ENCODE peak calls at places on chromosome 22, in four cellular contexts. One of them, this sample, is unnamed.
A peak's percentile ranks its signal among the peaks of the same experiment; 100 is the strongest.

GRCh38 chr22:39938509-39938908 is 21.7 kb upstream of the TMA7B start:
- DNase-seq in CD8-positive, alpha-beta memory T cell: no peak
- DNase-seq in breast epithelium: no peak
- DNase-seq in SK-N-SH: no peak
- DNase-seq in this sample: no peak

GRCh38 chr22:38428714-38429113 is 26.3 kb downstream of the KCNJ4 start:
- DNase-seq in SK-N-SH: no peak
- DNase-seq in CD8-positive, alpha-beta memory T cell: no peak
- DNase-seq in breast epithelium: no peak
- DNase-seq in this sample: no peak

GRCh38 chr22:40387758-40388157 is 17.4 kb downstream of the SGSM3 start:
- DNase-seq in SK-N-SH: no peak
- DNase-seq in breast epithelium: no peak
- DNase-seq in CD8-positive, alpha-beta memory T cell: no peak
- DNase-seq in this sample: no peak

GRCh38 chr22:50739279-50739691 is 1.3 kb downstream of the ACR start:
- DNase-seq in CD8-positive, alpha-beta memory T cell: no peak
- DNase-seq in breast epithelium: peak; percentile 10
- DNase-seq in SK-N-SH: no peak
- DNase-seq in this sample: no peak

GRCh38 chr22:30969532-30970355 is 679 bp downstream of the TUG1 start:
- DNase-seq in breast epithelium: peak; percentile 30
- DNase-seq in CD8-positive, alpha-beta memory T cell: peak; percentile 66
- DNase-seq in SK-N-SH: no peak
- DNase-seq in this sample: peak; percentile 16

GRCh38 chr22:21457023-21457787 is 10.0 kb upstream of the TMEM191C start:
- DNase-seq in breast epithelium: no peak
- DNase-seq in SK-N-SH: no peak
- DNase-seq in CD8-positive, alpha-beta memory T cell: no peak
- DNase-seq in this sample: peak; percentile 3

GRCh38 chr22:43706558-43707328 is 105.4 kb downstream of the EFCAB6 start:
- DNase-seq in SK-N-SH: no peak
- DNase-seq in breast epithelium: no peak
- DNase-seq in CD8-positive, alpha-beta memory T cell: no peak
- DNase-seq in this sample: no peak

GRCh38 chr22:44578516-44579230 is 80.6 kb upstream of the RTL6 start:
- DNase-seq in breast epithelium: no peak
- DNase-seq in SK-N-SH: no peak
- DNase-seq in CD8-positive, alpha-beta memory T cell: no peak
- DNase-seq in this sample: no peak

GRCh38 chr22:43434601-43435311 is 22.9 kb downstream of the MPPED1 start:
- DNase-seq in SK-N-SH: no peak
- DNase-seq in breast epithelium: no peak
- DNase-seq in CD8-positive, alpha-beta memory T cell: no peak
- DNase-seq in this sample: no peak

GRCh38 chr22:31874821-31875220 is 69.5 kb upstream of the YWHAH start:
- DNase-seq in breast epithelium: no peak
- DNase-seq in CD8-positive, alpha-beta memory T cell: no peak
- DNase-seq in SK-N-SH: no peak
- DNase-seq in this sample: no peak

GRCh38 chr22:36833073-36833472 is 16.2 kb upstream of the PVALB start:
- DNase-seq in breast epithelium: no peak
- DNase-seq in SK-N-SH: no peak
- DNase-seq in CD8-positive, alpha-beta memory T cell: no peak
- DNase-seq in this sample: no peak

GRCh38 chr22:38186429-38186828 is 4.8 kb upstream of the PLA2G6 start:
- DNase-seq in CD8-positive, alpha-beta memory T cell: no peak
- DNase-seq in SK-N-SH: no peak
- DNase-seq in breast epithelium: no peak
- DNase-seq in this sample: no peak

GRCh38 chr22:20096574-20097420 is 16.8 kb downstream of the DGCR8 start:
- DNase-seq in CD8-positive, alpha-beta memory T cell: no peak
- DNase-seq in breast epithelium: no peak
- DNase-seq in SK-N-SH: no peak
- DNase-seq in this sample: no peak

GRCh38 chr22:39175127-39176066 is 22.9 kb upstream of the CBX7 start:
- DNase-seq in SK-N-SH: no peak
- DNase-seq in CD8-positive, alpha-beta memory T cell: no peak
- DNase-seq in breast epithelium: no peak
- DNase-seq in this sample: no peak

GRCh38 chr22:45948081-45948648 is 28.8 kb downstream of the WNT7B start:
- DNase-seq in CD8-positive, alpha-beta memory T cell: no peak
- DNase-seq in breast epithelium: no peak
- DNase-seq in SK-N-SH: peak; percentile 63
- DNase-seq in this sample: no peak

GRCh38 chr22:30078320-30079311 is 1.6 kb upstream of the HORMAD2 start:
- DNase-seq in breast epithelium: no peak
- DNase-seq in SK-N-SH: no peak
- DNase-seq in CD8-positive, alpha-beta memory T cell: no peak
- DNase-seq in this sample: no peak

GRCh38 chr22:45744442-45744841 is 72.8 kb downstream of the ATXN10 start:
- DNase-seq in SK-N-SH: no peak
- DNase-seq in CD8-positive, alpha-beta memory T cell: no peak
- DNase-seq in breast epithelium: no peak
- DNase-seq in this sample: no peak

GRCh38 chr22:17243524-17243923 is 24.3 kb upstream of the ADA2 start:
- DNase-seq in SK-N-SH: no peak
- DNase-seq in CD8-positive, alpha-beta memory T cell: no peak
- DNase-seq in breast epithelium: no peak
- DNase-seq in this sample: no peak

GRCh38 chr22:44357962-44358553 is 45.3 kb upstream of the SHISAL1 start:
- DNase-seq in breast epithelium: no peak
- DNase-seq in SK-N-SH: no peak
- DNase-seq in CD8-positive, alpha-beta memory T cell: peak; percentile 29
- DNase-seq in this sample: no peak

GRCh38 chr22:20117656-20118571 is 888 bp upstream of the TRMT2A start:
- DNase-seq in SK-N-SH: no peak
- DNase-seq in CD8-positive, alpha-beta memory T cell: peak; percentile 73
- DNase-seq in breast epithelium: no peak
- DNase-seq in this sample: peak; percentile 40

GRCh38 chr22:42360348-42360747 is 71.9 kb downstream of the NFAM1 start:
- DNase-seq in CD8-positive, alpha-beta memory T cell: no peak
- DNase-seq in SK-N-SH: no peak
- DNase-seq in breast epithelium: no peak
- DNase-seq in this sample: no peak

GRCh38 chr22:35688913-35689675 is 28.6 kb upstream of the APOL5 start:
- DNase-seq in SK-N-SH: no peak
- DNase-seq in CD8-positive, alpha-beta memory T cell: no peak
- DNase-seq in breast epithelium: no peak
- DNase-seq in this sample: no peak

GRCh38 chr22:43110927-43111623 is 525 bp downstream of the BIK start:
- DNase-seq in CD8-positive, alpha-beta memory T cell: peak; percentile 63
- DNase-seq in breast epithelium: peak; percentile 35
- DNase-seq in SK-N-SH: peak; percentile 46
- DNase-seq in this sample: peak; percentile 34

GRCh38 chr22:40668611-40669390 is 10.5 kb upstream of the MCHR1 start:
- DNase-seq in breast epithelium: no peak
- DNase-seq in CD8-positive, alpha-beta memory T cell: no peak
- DNase-seq in SK-N-SH: no peak
- DNase-seq in this sample: no peak

GRCh38 chr22:35330258-35330861 is 30.7 kb downstream of the TOM1 start:
- DNase-seq in CD8-positive, alpha-beta memory T cell: peak; percentile 59
- DNase-seq in SK-N-SH: no peak
- DNase-seq in breast epithelium: no peak
- DNase-seq in this sample: peak; percentile 36

GRCh38 chr22:23389271-23390071 is 190.6 kb downstream of the IGLL1 start:
- DNase-seq in SK-N-SH: no peak
- DNase-seq in CD8-positive, alpha-beta memory T cell: no peak
- DNase-seq in breast epithelium: no peak
- DNase-seq in this sample: no peak

GRCh38 chr22:20567371-20567847 is 60.0 kb downstream of the MED15 start:
- DNase-seq in breast epithelium: peak; percentile 77
- DNase-seq in CD8-positive, alpha-beta memory T cell: no peak
- DNase-seq in SK-N-SH: no peak
- DNase-seq in this sample: no peak

GRCh38 chr22:22881116-22882032 is 6.2 kb upstream of the IGLL5 start:
- DNase-seq in CD8-positive, alpha-beta memory T cell: no peak
- DNase-seq in SK-N-SH: peak; percentile 79
- DNase-seq in breast epithelium: peak; percentile 11
- DNase-seq in this sample: no peak

GRCh38 chr22:20414450-20414849 is 20.5 kb downstream of the ZNF74 start:
- DNase-seq in CD8-positive, alpha-beta memory T cell: no peak
- DNase-seq in SK-N-SH: no peak
- DNase-seq in breast epithelium: no peak
- DNase-seq in this sample: no peak

GRCh38 chr22:31451709-31452571 is 37.7 kb downstream of the EIF4ENIF1 start:
- DNase-seq in breast epithelium: no peak
- DNase-seq in SK-N-SH: peak; percentile 27
- DNase-seq in CD8-positive, alpha-beta memory T cell: no peak
- DNase-seq in this sample: no peak

GRCh38 chr22:27472975-27473374 is 328.6 kb downstream of the MN1 start:
- DNase-seq in SK-N-SH: no peak
- DNase-seq in CD8-positive, alpha-beta memory T cell: no peak
- DNase-seq in breast epithelium: no peak
- DNase-seq in this sample: no peak

GRCh38 chr22:43053176-43053575 is 36.0 kb downstream of the TTLL1 start:
- DNase-seq in breast epithelium: no peak
- DNase-seq in SK-N-SH: peak; percentile 31
- DNase-seq in CD8-positive, alpha-beta memory T cell: no peak
- DNase-seq in this sample: no peak

GRCh38 chr22:44893731-44894080 is 116.1 kb downstream of the PHF21B start:
- DNase-seq in breast epithelium: no peak
- DNase-seq in SK-N-SH: no peak
- DNase-seq in CD8-positive, alpha-beta memory T cell: no peak
- DNase-seq in this sample: no peak

GRCh38 chr22:42340695-42341383 is 70.4 kb upstream of the TCF20 start:
- DNase-seq in SK-N-SH: peak; percentile 74
- DNase-seq in CD8-positive, alpha-beta memory T cell: no peak
- DNase-seq in breast epithelium: no peak
- DNase-seq in this sample: no peak

GRCh38 chr22:27223317-27224177 is 566.2 kb downstream of the MIAT start:
- DNase-seq in breast epithelium: no peak
- DNase-seq in SK-N-SH: no peak
- DNase-seq in CD8-positive, alpha-beta memory T cell: no peak
- DNase-seq in this sample: no peak

GRCh38 chr22:37176464-37177061 is 11.5 kb downstream of the C1QTNF6 start:
- DNase-seq in CD8-positive, alpha-beta memory T cell: no peak
- DNase-seq in breast epithelium: peak; percentile 58
- DNase-seq in SK-N-SH: peak; percentile 79
- DNase-seq in this sample: no peak

GRCh38 chr22:49553076-49553475 is 274.6 kb downstream of the BRD1 start:
- DNase-seq in breast epithelium: no peak
- DNase-seq in SK-N-SH: no peak
- DNase-seq in CD8-positive, alpha-beta memory T cell: no peak
- DNase-seq in this sample: no peak
- H3K9me3 ChIP-seq in breast epithelium: peaks cover 14% of the 10 kb centered on the region
- H3K9me3 ChIP-seq in SK-N-SH: no peaks in the 10 kb centered on the region
- H3K9me3 ChIP-seq in CD8-positive, alpha-beta memory T cell: no peaks in the 10 kb centered on the region
- H3K9me3 ChIP-seq in this sample: no peaks in the 10 kb centered on the region

GRCh38 chr22:47476226-47476625 is 713.8 kb downstream of the TBC1D22A start:
- DNase-seq in SK-N-SH: no peak
- DNase-seq in breast epithelium: no peak
- DNase-seq in CD8-positive, alpha-beta memory T cell: no peak
- DNase-seq in this sample: no peak

GRCh38 chr22:47474464-47474863 is 712.0 kb downstream of the TBC1D22A start:
- DNase-seq in CD8-positive, alpha-beta memory T cell: no peak
- DNase-seq in breast epithelium: no peak
- DNase-seq in SK-N-SH: no peak
- DNase-seq in this sample: no peak

GRCh38 chr22:47474895-47475294 is 712.4 kb downstream of the TBC1D22A start:
- DNase-seq in breast epithelium: no peak
- DNase-seq in CD8-positive, alpha-beta memory T cell: no peak
- DNase-seq in SK-N-SH: no peak
- DNase-seq in this sample: no peak

GRCh38 chr22:47472636-47473035 is 710.2 kb downstream of the TBC1D22A start:
- DNase-seq in CD8-positive, alpha-beta memory T cell: no peak
- DNase-seq in breast epithelium: no peak
- DNase-seq in SK-N-SH: no peak
- DNase-seq in this sample: no peak
- H3K9me3 ChIP-seq in CD8-positive, alpha-beta memory T cell: no peaks in the 10 kb centered on the region
- H3K9me3 ChIP-seq in breast epithelium: no peaks in the 10 kb centered on the region
- H3K9me3 ChIP-seq in SK-N-SH: no peaks in the 10 kb centered on the region
- H3K9me3 ChIP-seq in this sample: no peaks in the 10 kb centered on the region

DNA sequence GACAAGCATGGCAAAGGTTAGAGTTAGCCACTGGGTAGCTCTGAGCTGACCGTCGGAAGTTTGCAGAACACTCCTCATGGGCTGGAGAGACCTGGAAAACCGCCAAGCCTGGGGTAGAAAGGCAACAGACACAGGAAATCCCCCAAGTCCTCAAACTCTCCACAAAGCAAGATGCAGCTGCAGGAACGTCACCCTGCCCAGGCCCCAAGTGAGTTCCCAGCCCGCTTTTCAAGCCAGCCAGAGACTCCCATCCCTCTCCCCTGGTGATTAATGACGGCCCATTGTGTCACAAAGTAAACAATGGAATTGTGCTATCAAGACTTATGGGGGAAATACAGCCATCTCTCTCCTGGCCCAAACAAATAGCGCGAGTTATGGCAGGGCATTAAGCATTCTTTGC is 633.0 kb downstream of the TBC1D22A start:
- DNase-seq in SK-N-SH: no peak
- DNase-seq in breast epithelium: no peak
- DNase-seq in CD8-positive, alpha-beta memory T cell: no peak
- DNase-seq in this sample: no peak
- H3K9me3 ChIP-seq in SK-N-SH: no peaks in the 10 kb centered on the region
- H3K9me3 ChIP-seq in breast epithelium: no peaks in the 10 kb centered on the region
- H3K9me3 ChIP-seq in CD8-positive, alpha-beta memory T cell: no peaks in the 10 kb centered on the region
- H3K9me3 ChIP-seq in this sample: no peaks in the 10 kb centered on the region

GRCh38 chr22:47558828-47559700 is 796.6 kb downstream of the TBC1D22A start:
- DNase-seq in breast epithelium: no peak
- DNase-seq in CD8-positive, alpha-beta memory T cell: no peak
- DNase-seq in SK-N-SH: no peak
- DNase-seq in this sample: no peak

GRCh38 chr22:47561115-47561675 is 798.7 kb downstream of the TBC1D22A start:
- DNase-seq in CD8-positive, alpha-beta memory T cell: no peak
- DNase-seq in SK-N-SH: no peak
- DNase-seq in breast epithelium: no peak
- DNase-seq in this sample: no peak

GRCh38 chr22:47563406-47564157 is 801.1 kb downstream of the TBC1D22A start:
- DNase-seq in SK-N-SH: no peak
- DNase-seq in breast epithelium: no peak
- DNase-seq in CD8-positive, alpha-beta memory T cell: no peak
- DNase-seq in this sample: no peak

GRCh38 chr22:47564158-47564450 is 801.7 kb downstream of the TBC1D22A start:
- DNase-seq in SK-N-SH: no peak
- DNase-seq in breast epithelium: no peak
- DNase-seq in CD8-positive, alpha-beta memory T cell: no peak
- DNase-seq in this sample: no peak

GRCh38 chr22:47561766-47562165 is 799.3 kb downstream of the TBC1D22A start:
- DNase-seq in breast epithelium: no peak
- DNase-seq in SK-N-SH: no peak
- DNase-seq in CD8-positive, alpha-beta memory T cell: no peak
- DNase-seq in this sample: no peak
- H3K9me3 ChIP-seq in breast epithelium: no peaks in the 10 kb centered on the region
- H3K9me3 ChIP-seq in SK-N-SH: no peaks in the 10 kb centered on the region
- H3K9me3 ChIP-seq in CD8-positive, alpha-beta memory T cell: no peaks in the 10 kb centered on the region
- H3K9me3 ChIP-seq in this sample: no peaks in the 10 kb centered on the region

DNA sequence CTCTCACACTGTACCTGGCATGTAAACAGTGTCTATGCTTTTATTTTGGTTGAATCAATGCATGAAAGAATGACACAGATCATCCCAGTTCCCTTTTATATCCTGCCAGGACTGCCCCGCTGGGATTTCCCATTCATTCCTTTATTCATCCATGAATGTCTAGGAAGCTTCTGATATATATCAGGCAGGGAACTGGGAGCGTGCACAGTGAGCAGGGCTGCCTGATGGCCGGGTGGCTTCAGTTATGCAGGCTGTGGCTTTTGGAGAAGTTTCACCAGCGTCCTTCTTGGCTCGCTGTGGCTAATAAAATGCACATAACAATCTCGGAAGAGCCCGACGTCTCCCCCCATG is 789.0 kb downstream of the TBC1D22A start:
- DNase-seq in SK-N-SH: no peak
- DNase-seq in CD8-positive, alpha-beta memory T cell: no peak
- DNase-seq in breast epithelium: no peak
- DNase-seq in this sample: no peak
- H3K9me3 ChIP-seq in SK-N-SH: no peaks in the 10 kb centered on the region
- H3K9me3 ChIP-seq in CD8-positive, alpha-beta memory T cell: no peaks in the 10 kb centered on the region
- H3K9me3 ChIP-seq in breast epithelium: no peaks in the 10 kb centered on the region
- H3K9me3 ChIP-seq in this sample: no peaks in the 10 kb centered on the region